ENCODE peak calls at places on chromosomes 7 and 10, in ten cellular contexts. E is neuronal stem cell, R is WTC11, P is fibroblast of villous mesenchyme, M is tibial artery, W is H4, K is C1 segment of cervical spinal cord, C is posterior vena cava, B is GM13977, D is AG04450. H is an unnamed sample.

GRCh38 chr7:130721486-130722277 is 12.3 kb downstream of the KLF14 start:
- DNase-seq in M (peak), W (peak), D (peak), R (peak), B (no peak), P (peak), C (peak), K (peak), E (peak), H (no peak)

GRCh38 chr7:156194813-156195212 is 382.6 kb upstream of the SHH start:
- DNase-seq in C (no peak), P (no peak), W (no peak), R (no peak), B (no peak), E (no peak), M (no peak), K (no peak), D (no peak), H (no peak)

GRCh38 chr10:103877861-103878260 is 22.5 kb upstream of the SH3PXD2A start:
- DNase-seq in C (no peak), E (no peak), R (no peak), K (no peak), B (no peak), W (no peak), P (no peak), D (no peak), M (no peak), H (no peak)

GRCh38 chr7:30799206-30799975 is 28.2 kb downstream of the MINDY4 start:
- DNase-seq in C (peak), W (peak), M (peak), E (no peak), K (no peak), R (no peak), D (peak), B (peak), P (peak), H (no peak)

GRCh38 chr10:29895436-29895835 is 163.9 kb downstream of the JCAD start:
- DNase-seq in K (no peak), M (peak), P (peak), C (peak), W (no peak), B (no peak), E (peak), R (peak), D (peak), H (peak)

GRCh38 chr10:14454629-14455028 is 123.9 kb upstream of the FRMD4A start:
- DNase-seq in M (no peak), K (no peak), W (no peak), E (no peak), P (no peak), B (no peak), D (no peak), C (no peak), R (no peak), H (no peak)

GRCh38 chr10:103855424-103855823 is at the start of gene SH3PXD2A:
- DNase-seq in W (no peak), C (peak), B (peak), E (peak), D (no peak), M (no peak), R (peak), K (peak), P (no peak), H (no peak)

GRCh38 chr7:1597791-1598190 is 28.0 kb upstream of the PSMG3 start:
- DNase-seq in C (no peak), W (no peak), D (no peak), K (no peak), E (no peak), M (no peak), R (no peak), B (no peak), P (no peak), H (no peak)

GRCh38 chr10:68106656-68107055 is 2.6 kb upstream of the MYPN start:
- DNase-seq in R (no peak), D (peak), P (peak), B (no peak), W (peak), M (no peak), C (no peak), K (no peak), E (no peak), H (no peak)

GRCh38 chr7:21767300-21767900 is 178.3 kb downstream of the CDCA7L start:
- DNase-seq in R (peak), W (peak), E (peak), K (no peak), D (no peak), B (peak), C (no peak), M (no peak), P (peak), H (peak)

GRCh38 chr7:138338361-138338760 is 121.7 kb upstream of the TRIM24 start:
- DNase-seq in P (no peak), C (no peak), K (no peak), B (no peak), E (no peak), M (no peak), R (no peak), W (no peak), D (no peak), H (no peak)

GRCh38 chr7:128755816-128756476 is 16.8 kb downstream of the CALU start:
- DNase-seq in R (no peak), D (peak), W (no peak), K (no peak), C (no peak), P (peak), E (no peak), M (peak), B (no peak), H (no peak)

GRCh38 chr7:42198296-42198695 is 38.7 kb downstream of the GLI3 start:
- DNase-seq in B (no peak), W (no peak), D (no peak), E (no peak), K (no peak), R (no peak), C (no peak), M (no peak), P (peak), H (no peak)

GRCh38 chr10:79202188-79203013 is 133.6 kb downstream of the ZMIZ1 start:
- DNase-seq in M (no peak), E (no peak), W (peak), P (peak), B (peak), R (peak), D (no peak), K (peak), C (no peak), H (no peak)

H was measured in NT2/D1.